ENCODE peak calls at places on chromosomes 2 and 18, in six cellular contexts. K is ovary, R is GM23338, H is brain microvascular endothelial cell, A is astrocyte, X is thoracic aorta. S is an unnamed sample.

GRCh38 chr2:177264539-177265385 is at the start of gene NFE2L2:
- DNase-seq in K (peak), R (peak), H (peak), A (peak), X (peak), S (peak)

GRCh38 chr18:36328916-36329315 is 31.4 kb downstream of the FHOD3 start:
- DNase-seq in K (no peak), R (no peak), H (no peak), A (no peak), X (no peak), S (no peak)

GRCh38 chr2:15968280-15969178 is 28.2 kb downstream of the MYCN start:
- DNase-seq in K (no peak), R (no peak), H (no peak), A (no peak), X (no peak), S (no peak)

GRCh38 chr18:55918449-55918848 is 330.5 kb upstream of the TCF4 start:
- DNase-seq in K (no peak), R (no peak), H (peak), A (peak), X (no peak), S (no peak)

GRCh38 chr2:38099096-38099997 is 23.4 kb upstream of the CYP1B1 start:
- DNase-seq in K (no peak), R (peak), H (no peak), A (no peak), X (no peak), S (no peak)

GRCh38 chr2:98648451-98648850 is 40.1 kb downstream of the UNC50 start:
- DNase-seq in K (no peak), R (no peak), H (no peak), A (no peak), X (no peak), S (no peak)

GRCh38 chr2:126616606-126617069 is 39.3 kb upstream of the GYPC start:
- DNase-seq in K (no peak), R (no peak), H (no peak), A (no peak), X (no peak), S (no peak)

GRCh38 chr2:29920130-29920577 is 1.2 kb downstream of the ALK start:
- DNase-seq in K (peak), R (peak), H (no peak), A (peak), X (no peak), S (peak)

GRCh38 chr2:136225950-136226835 is 108.2 kb upstream of the CXCR4 start:
- DNase-seq in K (no peak), R (peak), H (no peak), A (no peak), X (no peak), S (no peak)

GRCh38 chr2:36780231-36780808 is 83.8 kb downstream of the VIT start:
- DNase-seq in K (no peak), R (peak), H (peak), A (peak), X (no peak), S (no peak)

GRCh38 chr2:893311-893710 is 57.3 kb upstream of the SNTG2 start:
- DNase-seq in K (no peak), R (peak), H (no peak), A (no peak), X (no peak), S (no peak)

GRCh38 chr18:57931038-57931437 is 113.0 kb upstream of the NEDD4L start:
- DNase-seq in K (no peak), R (no peak), H (no peak), A (no peak), X (no peak), S (no peak)

GRCh38 chr2:45839388-45840251 is 188.1 kb downstream of the PRKCE start:
- DNase-seq in K (no peak), R (no peak), H (no peak), A (no peak), X (no peak), S (peak)

GRCh38 chr18:61333271-61333745 is at the start of gene CDH20:
- DNase-seq in K (no peak), R (peak), H (no peak), A (no peak), X (no peak), S (peak)
- H3K4me3 ChIP-seq in K (no peak), R (peak), H (peak), A (peak), X (peak), S (peak)

GRCh38 chr2:166013878-166014277 is 60.3 kb upstream of the TTC21B start:
- DNase-seq in K (no peak), R (peak), H (no peak), A (no peak), X (no peak), S (no peak)
- TF ChIP-seq CTCF in K (no peak), R (no peak), H (no peak), A (no peak), X (no peak), S (no peak)

DNA sequence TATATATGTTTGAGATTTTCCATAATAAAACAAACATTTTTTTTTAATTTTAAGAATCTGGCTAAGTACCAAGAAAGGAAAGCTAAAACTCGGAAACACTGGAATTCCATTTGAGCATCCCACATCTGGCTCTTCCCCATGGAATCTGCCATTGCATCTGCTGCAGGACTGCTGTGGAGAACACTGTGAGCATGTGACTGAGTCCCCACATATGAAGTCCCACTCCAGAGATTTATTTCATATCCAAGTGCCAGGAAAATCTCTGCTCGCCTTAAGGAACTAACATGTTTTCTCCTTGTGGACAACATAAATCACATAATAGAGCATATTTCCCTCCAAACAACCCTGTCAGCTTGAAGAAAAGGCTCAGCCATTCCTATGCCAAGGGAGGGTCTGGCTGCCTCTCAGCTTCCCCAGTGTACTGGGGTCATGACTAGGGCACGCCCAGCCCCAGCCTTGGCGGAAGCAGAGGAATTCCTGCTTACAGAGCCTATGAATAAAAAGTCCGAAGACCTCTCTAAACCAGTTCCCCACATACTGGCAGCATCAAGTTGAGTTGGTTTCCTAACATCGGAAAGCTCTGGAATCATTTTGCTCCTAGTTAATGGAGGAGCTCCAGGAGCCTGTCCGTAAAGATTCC is 193.7 kb downstream of the DNER start:
- DNase-seq in K (no peak), R (peak), H (no peak), A (no peak), X (no peak), S (no peak)
- H3K27ac ChIP-seq in K (no peak), R (no peak), H (no peak), A (no peak), X (no peak), S (no peak)

DNA sequence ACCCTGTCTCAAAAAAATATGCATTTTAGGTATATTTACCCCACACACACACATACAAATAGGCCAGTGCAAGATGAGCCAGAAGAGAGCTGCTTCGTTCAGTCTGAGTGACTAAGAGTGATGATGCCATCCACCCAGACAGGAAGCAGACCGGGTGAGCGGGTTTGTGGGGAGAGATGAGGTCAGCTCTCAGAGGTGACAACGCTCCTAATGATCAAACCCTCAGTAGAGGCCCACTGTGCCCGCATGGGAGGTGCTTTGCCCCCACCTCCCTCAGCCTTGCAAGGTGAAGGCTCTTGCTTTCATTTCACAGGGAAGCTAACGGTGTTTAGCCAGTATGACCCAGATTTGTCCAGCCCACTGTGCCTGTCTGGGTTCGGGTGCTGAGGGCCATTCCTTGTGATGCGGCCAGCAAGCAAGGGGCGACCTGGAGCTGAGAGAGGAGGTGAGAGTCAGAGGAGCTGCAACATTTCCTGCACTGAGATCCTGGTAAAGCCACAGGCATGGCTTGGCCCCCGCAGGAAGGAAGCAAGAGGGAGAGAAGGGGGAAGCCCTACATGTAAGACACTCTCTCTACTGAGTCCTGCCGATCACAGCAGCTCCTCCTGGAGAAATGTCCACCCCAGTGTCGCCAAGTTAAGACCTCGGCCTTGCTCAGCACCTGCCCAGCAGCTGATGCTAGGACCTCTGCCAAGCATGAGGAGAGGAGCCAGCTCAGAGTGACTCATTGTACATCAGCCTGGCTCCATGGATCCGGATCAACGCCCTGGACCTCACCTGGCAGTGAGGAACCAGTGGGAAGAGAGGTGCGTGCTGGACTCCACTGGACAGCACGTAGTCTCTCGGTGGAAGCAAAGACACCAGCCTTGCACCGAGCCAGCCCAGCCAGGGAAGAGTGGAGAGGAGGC is 37.0 kb downstream of the NIFK start:
- DNase-seq in K (no peak), R (no peak), H (peak), A (peak), X (peak), S (no peak)
- H3K4me3 ChIP-seq in K (no peak), R (no peak), H (no peak), A (no peak), X (peak), S (no peak)

DNA sequence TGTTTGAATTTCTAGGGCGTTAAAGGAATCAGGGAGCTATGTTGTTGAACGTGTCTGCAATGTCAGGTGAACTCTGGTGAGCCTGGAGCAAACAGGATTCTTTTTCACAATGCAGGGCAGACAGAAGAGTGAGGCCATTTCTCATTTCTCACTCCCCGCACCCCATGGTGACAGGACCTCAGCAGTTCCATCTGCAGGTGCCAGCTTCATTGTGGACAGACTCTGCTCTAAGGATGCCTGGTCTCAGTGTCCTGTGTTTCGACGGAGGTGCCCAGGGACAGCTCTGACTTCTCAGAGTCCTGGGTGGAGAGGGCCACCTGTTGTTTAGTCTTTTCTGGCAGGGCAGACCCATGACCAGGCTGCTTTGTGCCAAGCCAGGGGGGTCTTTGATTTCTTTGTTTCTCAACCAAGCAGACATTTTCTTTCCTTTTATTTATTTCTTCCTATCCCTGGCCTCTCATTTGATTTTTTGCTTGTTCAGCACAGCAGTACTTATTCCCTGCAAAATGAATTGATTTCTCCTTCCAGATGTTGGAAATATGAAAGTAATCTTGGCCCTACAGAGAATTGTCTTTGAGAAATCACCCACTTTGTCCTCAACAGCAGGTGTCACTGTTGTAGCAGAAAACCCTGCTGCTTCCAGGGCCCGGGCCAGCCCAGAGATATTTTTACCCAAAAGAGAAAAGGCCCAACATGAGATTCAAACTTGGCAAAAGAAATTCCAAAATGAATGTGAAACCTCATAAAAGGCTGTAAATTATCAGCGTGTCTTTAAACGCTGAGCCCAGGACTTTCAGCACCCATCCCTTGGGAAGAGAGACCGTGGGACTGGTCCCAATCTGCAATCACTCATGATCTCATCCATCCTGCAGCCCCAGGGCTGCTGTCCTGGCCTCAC is 201.6 kb downstream of the RNF144A start:
- DNase-seq in K (no peak), R (peak), H (peak), A (no peak), X (no peak), S (peak)
- TF ChIP-seq CTCF in K (no peak), R (peak), H (peak), A (peak), X (peak), S (peak)

DNA sequence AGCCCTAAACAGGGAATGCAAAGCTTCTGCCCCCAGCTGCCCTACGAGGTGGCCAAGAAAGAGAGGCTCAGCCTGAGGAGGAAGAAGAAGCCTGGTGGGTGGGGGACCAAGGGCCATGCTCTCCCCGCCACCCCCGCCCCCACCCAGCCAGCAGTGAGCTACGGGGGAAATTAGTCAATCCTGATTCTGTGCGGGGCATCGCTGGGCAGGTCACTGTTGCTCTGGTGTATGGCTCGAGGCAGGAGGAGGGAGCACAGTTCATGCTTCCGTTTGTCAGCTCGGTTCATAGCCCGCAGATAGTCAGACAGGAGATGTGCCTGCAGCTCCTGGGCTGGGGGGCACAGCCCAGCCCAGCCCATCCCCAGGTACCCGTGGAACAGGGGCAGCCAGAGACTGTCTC is 17.1 kb downstream of the RAMP1 start:
- DNase-seq in K (no peak), R (no peak), H (no peak), A (no peak), X (no peak), S (no peak)
- H3K27ac ChIP-seq in K (no peak), R (no peak), H (no peak), A (no peak), X (peak), S (no peak)